ENCODE peak calls at places on chromosomes 12 and 14, in seven cellular contexts. Z is GM12865, P is PC-3, H is Karpas-422, B is AG10803, G is aorta, I is A673. C is an unnamed sample.

GRCh38 chr14:75005357-75005756 is 2.6 kb downstream of the EIF2B2 start:
- DNase-seq in Z (no peak), P (peak), H (no peak), B (no peak), G (no peak), I (no peak), C (no peak)

GRCh38 chr12:46439793-46440511 is 67.4 kb upstream of the SLC38A2 start:
- DNase-seq in Z (no peak), P (peak), H (peak), B (no peak), G (no peak), I (peak), C (no peak)

GRCh38 chr14:105168496-105168978 is at the start of gene JAG2:
- DNase-seq in Z (peak), P (peak), H (peak), B (no peak), G (peak), I (peak), C (peak)

GRCh38 chr12:118188690-118189371 is 52.9 kb downstream of the PEBP1 start:
- DNase-seq in Z (no peak), P (no peak), H (no peak), B (peak), G (no peak), I (no peak), C (no peak)

GRCh38 chr14:99257122-99257672 is 14.8 kb downstream of the BCL11B start:
- DNase-seq in Z (no peak), P (no peak), H (no peak), B (no peak), G (no peak), I (no peak), C (peak)

GRCh38 chr12:56206373-56207166 is 15.2 kb downstream of the RNF41 start:
- DNase-seq in Z (peak), P (peak), H (peak), B (peak), G (no peak), I (peak), C (no peak)

GRCh38 chr14:92572050-92572449 is 58.5 kb downstream of the RIN3 start:
- DNase-seq in Z (no peak), P (no peak), H (no peak), B (no peak), G (no peak), I (no peak), C (no peak)

GRCh38 chr12:28130625-28131598 is 59.3 kb upstream of the CCDC91 start:
- DNase-seq in Z (no peak), P (peak), H (no peak), B (peak), G (peak), I (peak), C (no peak)

GRCh38 chr14:91113829-91114078 is at the start of gene DGLUCY:
- DNase-seq in Z (peak), P (no peak), H (peak), B (peak), G (peak), I (peak), C (peak)

GRCh38 chr12:24664151-24664550 is 284.8 kb downstream of the BCAT1 start:
- DNase-seq in Z (no peak), P (no peak), H (no peak), B (no peak), G (no peak), I (no peak), C (no peak)

GRCh38 chr12:24668563-24668962 is 280.3 kb downstream of the BCAT1 start:
- DNase-seq in Z (no peak), P (no peak), H (no peak), B (no peak), G (no peak), I (no peak), C (no peak)
- H3K4me3 ChIP-seq in Z (no peak), P (no peak), H (no peak), B (no peak), G (no peak), I (no peak), C (no peak)

GRCh38 chr12:108129017-108129812 is at the start of gene WSCD2:
- DNase-seq in Z (peak), P (peak), H (no peak), B (peak), G (peak), I (peak), C (peak)
- H3K4me3 ChIP-seq in Z (no peak), P (peak), H (no peak), B (peak), G (peak), I (peak), C (peak)

DNA sequence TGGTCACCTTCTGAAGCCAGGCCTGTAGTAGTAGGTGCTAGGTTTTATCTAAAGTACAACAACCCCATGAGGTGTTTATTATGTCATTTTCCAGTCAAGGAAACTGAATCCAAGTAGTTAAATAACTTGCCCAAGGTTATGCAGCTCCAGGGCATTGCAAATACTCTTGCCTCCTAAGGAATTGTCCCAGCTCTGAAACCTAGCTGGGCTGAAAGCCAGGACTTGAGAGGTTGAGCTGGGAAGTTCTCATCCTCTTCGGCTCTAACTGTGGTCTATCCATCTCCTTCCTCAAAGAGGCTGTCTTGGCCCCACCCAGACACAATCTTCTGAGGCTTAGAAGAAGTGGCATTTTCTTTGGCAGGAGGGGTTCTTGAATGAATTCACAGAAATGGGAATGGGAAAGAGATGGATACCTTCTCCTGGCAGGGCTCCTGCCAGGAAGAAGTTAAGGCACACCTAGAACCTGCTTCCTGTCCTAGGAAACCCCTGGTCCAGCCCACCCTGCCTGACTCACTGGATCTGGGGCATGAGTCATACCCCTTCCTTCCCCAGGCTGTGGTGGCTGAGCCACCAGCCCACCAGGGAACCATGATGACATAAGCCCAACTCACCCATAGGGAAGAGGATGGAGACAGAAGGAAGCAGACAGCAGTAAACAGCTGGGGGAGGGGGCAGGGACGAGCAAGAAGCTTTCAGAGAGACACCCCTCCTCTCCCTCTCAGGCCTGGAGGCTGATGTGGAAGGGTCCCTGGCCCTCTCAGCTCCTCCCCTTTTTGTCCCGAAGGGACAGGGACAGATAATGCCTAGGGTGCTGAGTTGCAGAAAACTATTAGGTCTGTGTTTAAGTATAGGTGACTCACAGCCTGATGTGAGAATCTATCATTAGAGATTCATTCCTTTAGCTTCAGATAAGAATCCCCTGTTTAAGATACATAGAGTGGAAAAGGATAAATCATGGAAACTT is 2.1 kb upstream of the PLEK2 start:
- DNase-seq in Z (no peak), P (peak), H (no peak), B (peak), G (peak), I (peak), C (no peak)
- H3K4me3 ChIP-seq in Z (no peak), P (peak), H (no peak), B (no peak), G (no peak), I (no peak), C (no peak)

GRCh38 chr12:4810219-4810671 is 90.0 kb downstream of the GALNT8 start:
- DNase-seq in Z (no peak), P (no peak), H (no peak), B (no peak), G (no peak), I (no peak), C (no peak)
- H3K4me3 ChIP-seq in Z (no peak), P (no peak), H (no peak), B (no peak), G (no peak), I (no peak), C (no peak)

DNA sequence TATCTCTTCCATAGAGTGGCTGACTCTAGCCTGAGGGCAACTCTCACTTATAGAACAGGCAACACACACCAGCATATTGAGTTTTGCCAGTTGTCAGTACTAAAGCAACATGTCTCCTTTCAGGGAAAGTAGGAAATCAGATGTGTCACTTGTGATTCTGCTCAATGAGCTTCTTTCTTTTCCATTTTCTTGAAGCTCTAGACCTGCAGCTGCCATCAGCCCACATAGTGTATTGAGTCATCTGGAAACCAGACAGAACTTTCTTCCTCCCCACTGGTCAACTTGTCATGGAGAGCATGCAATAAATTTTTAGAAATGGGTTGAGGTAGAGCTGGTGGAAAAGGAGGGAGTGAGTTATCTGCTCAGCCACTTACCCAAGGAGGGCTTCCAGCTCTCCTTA is 209.0 kb upstream of the PLEKHG7 start:
- DNase-seq in Z (peak), P (no peak), H (no peak), B (peak), G (no peak), I (no peak), C (no peak)
- H3K4me3 ChIP-seq in Z (no peak), P (no peak), H (no peak), B (no peak), G (no peak), I (no peak), C (no peak)

DNA sequence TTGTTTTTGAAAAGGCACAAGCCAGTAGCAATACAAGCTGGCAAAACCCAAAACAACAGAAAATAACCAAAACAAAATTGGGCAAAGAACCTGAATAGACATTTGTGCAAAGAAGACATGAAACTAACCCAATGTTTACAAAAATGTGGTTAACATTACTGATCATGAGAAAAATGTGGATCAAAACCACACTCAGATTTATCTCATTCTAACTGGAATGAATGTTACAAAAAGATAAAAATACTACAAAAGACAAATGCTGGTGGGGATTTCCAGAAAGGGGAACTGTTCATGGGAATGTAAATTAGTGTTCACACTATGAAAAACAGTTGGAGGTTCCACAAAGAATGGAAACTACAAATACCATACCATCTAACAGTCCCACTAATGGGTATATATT is 26.6 kb downstream of the ASCL4 start:
- DNase-seq in Z (no peak), P (no peak), H (no peak), B (peak), G (no peak), I (no peak), C (no peak)
- H3K4me3 ChIP-seq in Z (no peak), P (no peak), H (no peak), B (no peak), G (no peak), I (no peak), C (no peak)